ENCODE peak calls at places on chromosomes 5 and 9, in four cellular contexts. S is GM23338, D is SK-N-SH, P is HCT116. O is an unnamed sample.

GRCh38 chr5:118377420-118377819 is 610.9 kb downstream of the DTWD2 start:
- DNase-seq in S (no peak), D (no peak), P (no peak), O (no peak)

GRCh38 chr5:141846031-141846430 is 32.2 kb downstream of the PCDH1 start:
- DNase-seq in S (peak), D (peak), P (no peak), O (no peak)

GRCh38 chr5:51657340-51658240 is 274.3 kb downstream of the ISL1 start:
- DNase-seq in S (no peak), D (no peak), P (no peak), O (no peak)

GRCh38 chr9:96139592-96140251 is 162.3 kb downstream of the HSD17B3 start:
- DNase-seq in S (no peak), D (peak), P (no peak), O (no peak)

GRCh38 chr5:173762930-173763329 is 125.2 kb upstream of the CPEB4 start:
- DNase-seq in S (no peak), D (no peak), P (no peak), O (no peak)

GRCh38 chr9:3277200-3277599 is 248.6 kb downstream of the RFX3 start:
- DNase-seq in S (no peak), D (no peak), P (no peak), O (no peak)

GRCh38 chr5:36363776-36364175 is 62.1 kb upstream of the RANBP3L start:
- DNase-seq in S (no peak), D (no peak), P (no peak), O (no peak)

GRCh38 chr9:20462410-20462809 is 159.9 kb downstream of the MLLT3 start:
- DNase-seq in S (peak), D (no peak), P (no peak), O (no peak)

GRCh38 chr9:99189887-99190596 is 31.7 kb downstream of the ALG2 start:
- DNase-seq in S (no peak), D (no peak), P (no peak), O (no peak)

GRCh38 chr5:14665110-14665822 is 748 bp downstream of the OTULIN start:
- DNase-seq in S (peak), D (peak), P (no peak), O (no peak)

GRCh38 chr5:124651663-124652513 is 94.6 kb downstream of the ZNF608 start:
- DNase-seq in S (peak), D (peak), P (no peak), O (no peak)

GRCh38 chr5:154860765-154861164 is 2.3 kb downstream of the CNOT8 start:
- DNase-seq in S (no peak), D (no peak), P (no peak), O (no peak)

GRCh38 chr5:36694351-36694750 is 87.9 kb downstream of the SLC1A3 start:
- DNase-seq in S (no peak), D (no peak), P (no peak), O (no peak)

GRCh38 chr9:94490465-94490864 is 64.4 kb upstream of the PCAT7 start:
- DNase-seq in S (peak), D (no peak), P (no peak), O (no peak)
- TF ChIP-seq REST in S (peak), D (peak), P (peak), O (peak)

GRCh38 chr5:82623094-82623514 is 344.9 kb upstream of the RPS23 start:
- DNase-seq in S (no peak), D (no peak), P (no peak), O (no peak)
- TF ChIP-seq REST in S (no peak), D (no peak), P (no peak), O (no peak)

GRCh38 chr9:117696141-117696540 is 8.1 kb upstream of the TLR4 start:
- DNase-seq in S (no peak), D (no peak), P (no peak), O (no peak)
- TF ChIP-seq REST in S (no peak), D (no peak), P (no peak), O (no peak)

GRCh38 chr5:1105350-1106265 is 6.3 kb downstream of the SLC12A7 start:
- DNase-seq in S (no peak), D (no peak), P (no peak), O (no peak)

GRCh38 chr5:1108008-1108864 is 3.6 kb downstream of the SLC12A7 start:
- DNase-seq in S (no peak), D (no peak), P (no peak), O (no peak)

GRCh38 chr5:1106385-1107166 is 5.3 kb downstream of the SLC12A7 start:
- DNase-seq in S (no peak), D (no peak), P (no peak), O (no peak)

GRCh38 chr5:1108865-1109174 is 3.0 kb downstream of the SLC12A7 start:
- DNase-seq in S (no peak), D (no peak), P (no peak), O (no peak)

GRCh38 chr5:1107167-1108007 is 4.5 kb downstream of the SLC12A7 start:
- DNase-seq in S (peak), D (no peak), P (no peak), O (no peak)
- TF ChIP-seq REST in S (no peak), D (no peak), P (no peak), O (no peak)

DNA sequence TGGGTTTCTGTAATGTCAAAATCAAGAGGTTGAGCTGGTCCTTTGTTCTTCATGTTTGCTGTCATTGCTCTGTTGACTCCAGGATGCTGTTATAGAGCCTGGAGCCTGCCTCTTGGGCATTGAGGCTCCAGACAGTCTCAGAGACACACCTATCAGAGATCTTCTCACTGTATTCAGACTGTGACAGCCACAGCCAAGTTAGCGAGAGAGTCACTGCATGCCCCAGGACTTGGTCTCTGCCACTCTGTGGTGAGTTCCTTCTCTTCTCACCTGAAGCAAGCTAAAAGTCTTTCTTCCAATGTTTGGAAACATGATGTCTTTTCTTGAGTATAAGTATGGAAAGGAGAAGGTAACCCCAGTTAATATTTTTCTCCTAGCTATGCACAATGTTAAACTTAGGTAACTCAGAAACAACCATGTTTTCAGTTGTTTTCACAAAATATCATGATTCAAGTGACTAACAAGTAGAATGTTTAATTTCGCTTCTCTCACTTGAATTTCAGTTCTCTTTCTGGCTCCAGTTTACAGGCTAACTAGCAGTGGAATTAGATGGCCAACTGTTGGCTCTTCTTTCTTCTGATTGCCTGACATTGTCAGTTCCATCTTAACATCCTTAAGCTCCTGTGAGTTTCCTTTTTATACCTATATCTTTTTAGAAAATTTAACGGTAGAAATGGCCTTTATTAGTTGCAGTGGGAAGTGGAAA is 20.6 kb upstream of the ZFYVE16 start:
- DNase-seq in S (no peak), D (no peak), P (no peak), O (no peak)
- TF ChIP-seq REST in S (no peak), D (no peak), P (no peak), O (no peak)

DNA sequence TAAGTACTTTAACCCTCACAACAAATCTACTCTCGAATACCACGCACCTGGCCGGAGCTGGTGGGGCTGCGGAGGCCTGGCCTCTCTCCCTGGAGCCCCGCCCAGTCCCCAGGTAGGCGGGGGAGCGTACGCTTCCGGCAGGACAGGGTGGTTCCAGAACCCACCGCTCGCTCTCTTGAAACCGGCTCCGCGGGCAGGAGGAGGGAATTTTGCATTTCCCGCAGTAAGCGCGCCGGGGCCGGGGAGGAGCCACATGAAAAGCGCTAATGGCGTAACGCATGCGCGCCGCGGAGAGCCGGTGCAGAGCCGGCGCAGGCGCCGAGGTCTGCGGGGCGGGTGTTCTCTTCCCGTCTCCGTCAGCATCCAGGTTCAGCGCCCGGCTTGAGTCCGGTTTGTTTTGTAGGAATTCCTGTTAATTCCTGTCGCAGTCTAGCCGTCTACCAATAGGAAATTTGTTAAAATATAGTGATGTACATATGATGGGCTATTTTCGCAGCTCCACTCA is 20.8 kb downstream of the CAVIN4 start:
- DNase-seq in S (peak), D (peak), P (peak), O (no peak)
- TF ChIP-seq REST in S (no peak), D (no peak), P (no peak), O (no peak)

GRCh38 chr5:138077064-138077696 is 6.7 kb upstream of the WNT8A start:
- DNase-seq in S (peak), D (peak), P (peak), O (no peak)
- TF ChIP-seq REST in S (no peak), D (peak), P (no peak), O (no peak)

GRCh38 chr5:139342423-139342723 is 719 bp downstream of the PAIP2 start:
- DNase-seq in S (no peak), D (no peak), P (no peak), O (no peak)

GRCh38 chr5:139341689-139342422 is at the start of gene PAIP2:
- DNase-seq in S (peak), D (peak), P (peak), O (peak)

GRCh38 chr5:139341187-139341688 is 416 bp upstream of the PAIP2 start:
- DNase-seq in S (no peak), D (no peak), P (no peak), O (no peak)

GRCh38 chr5:139343476-139343875 is 1.8 kb downstream of the PAIP2 start:
- DNase-seq in S (no peak), D (no peak), P (no peak), O (no peak)

DNA sequence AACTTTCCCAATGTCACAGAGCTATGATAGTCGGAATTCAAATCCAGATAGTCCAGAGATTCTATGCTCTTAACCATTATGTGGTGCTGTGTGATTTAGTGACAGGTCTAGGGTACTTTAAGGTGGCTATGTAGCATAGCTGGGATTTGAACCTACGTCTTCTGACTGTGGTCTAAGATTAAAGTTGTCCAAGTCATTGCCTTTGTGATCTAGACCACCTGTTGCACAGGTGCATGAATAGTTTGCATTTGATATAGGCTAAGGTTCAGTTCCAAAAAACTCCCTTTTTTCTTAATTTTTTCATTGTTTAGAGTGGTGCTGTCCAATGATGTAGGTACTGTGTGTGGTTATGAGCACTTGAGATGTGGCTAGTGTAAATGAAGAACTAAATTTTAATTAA is 2.5 kb downstream of the PAIP2 start:
- DNase-seq in S (no peak), D (no peak), P (no peak), O (no peak)
- TF ChIP-seq REST in S (no peak), D (no peak), P (no peak), O (no peak)

DNA sequence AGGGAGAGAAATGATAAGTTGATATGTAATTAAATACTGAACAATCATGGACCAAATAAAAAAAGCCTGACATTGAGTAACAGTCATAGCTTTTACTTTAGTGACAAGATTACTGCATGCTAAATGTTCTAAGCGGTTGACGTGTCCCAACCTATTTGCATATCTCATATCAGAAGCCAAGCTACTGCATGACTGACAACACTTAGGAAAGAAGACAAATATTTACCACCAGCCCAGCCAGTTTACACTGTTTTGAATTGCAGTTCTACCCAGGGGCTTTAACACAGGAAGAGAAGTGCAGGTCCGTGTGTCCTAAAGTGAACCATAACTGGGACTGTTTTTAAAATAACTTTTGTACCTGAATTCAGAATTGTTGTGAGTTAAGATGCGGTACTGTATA is 219.9 kb downstream of the PRDM9 start:
- DNase-seq in S (no peak), D (no peak), P (no peak), O (no peak)
- TF ChIP-seq REST in S (no peak), D (no peak), P (no peak), O (no peak)

GRCh38 chr9:26971721-26972120 is 15.5 kb downstream of the IFT74 start:
- DNase-seq in S (no peak), D (no peak), P (no peak), O (no peak)

GRCh38 chr9:26973989-26974388 is 17.8 kb downstream of the IFT74 start:
- DNase-seq in S (peak), D (no peak), P (no peak), O (no peak)

GRCh38 chr9:26974927-26975326 is 18.7 kb downstream of the IFT74 start:
- DNase-seq in S (peak), D (no peak), P (no peak), O (no peak)

DNA sequence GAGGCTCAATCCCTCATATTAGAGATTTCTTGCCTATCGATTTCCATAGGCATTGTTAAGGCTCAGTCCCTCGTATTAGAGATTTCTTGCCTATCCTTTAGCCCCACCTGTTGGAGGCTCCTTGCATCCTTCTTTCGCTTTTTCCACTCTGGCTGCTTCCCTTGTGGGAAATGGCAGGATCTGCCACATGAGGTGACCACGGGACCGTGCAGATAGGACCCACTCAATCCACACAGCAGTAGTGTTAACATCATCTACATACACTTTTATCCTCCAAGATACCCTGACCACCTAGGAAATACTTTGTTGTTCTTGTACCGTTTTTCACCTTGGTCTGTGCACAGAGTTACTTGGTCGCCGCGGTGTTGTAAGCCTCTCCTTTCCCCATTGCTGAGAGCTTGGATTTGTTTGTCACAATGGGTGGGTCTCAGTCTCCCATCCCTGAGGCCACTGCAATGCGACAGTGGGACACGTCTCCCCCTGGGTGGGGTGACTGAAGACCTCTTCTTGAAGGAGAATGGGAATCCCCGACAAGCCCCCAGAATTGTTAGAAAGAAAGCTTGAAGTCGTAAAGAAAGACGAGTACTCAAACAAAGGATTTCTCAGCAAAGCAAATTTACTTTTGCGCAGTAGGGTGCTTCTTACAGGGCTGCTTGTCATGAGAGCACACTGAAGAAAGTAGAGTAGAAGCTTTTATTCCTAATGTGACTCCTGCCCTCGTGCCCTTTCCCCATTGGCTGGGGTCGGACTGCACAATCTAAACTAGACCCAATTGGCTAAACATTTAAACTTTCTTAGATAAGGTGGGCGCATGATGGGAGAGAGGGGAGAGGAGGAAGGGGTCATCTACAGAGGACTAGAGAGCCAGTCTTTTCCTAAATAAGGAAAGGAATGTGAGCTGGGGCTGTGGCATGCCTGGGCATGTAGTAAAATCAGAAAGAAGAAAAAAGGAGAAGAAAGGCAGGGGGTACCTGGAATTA is 19.8 kb downstream of the IFT74 start:
- DNase-seq in S (peak), D (peak), P (peak), O (no peak)
- TF ChIP-seq REST in S (no peak), D (no peak), P (no peak), O (no peak)